ENCODE peak calls at places on chromosome 13, in five cellular contexts. J, D, F, Z and Q are unnamed samples. For H3K4me1, the result is how much of the 10 kb centered on the place peaks cover.

GRCh38 chr13:28093871-28094270 is 6.5 kb downstream of the FLT3 start:
- DNase-seq in J (no peak), D (no peak), F (no peak), Z (no peak), Q (no peak)

GRCh38 chr13:98285317-98285716 is 108.2 kb upstream of the RNF113B start:
- DNase-seq in J (no peak), D (no peak), F (no peak), Z (no peak), Q (no peak)

GRCh38 chr13:90485441-90485840 is 862.0 kb upstream of the MIR17HG start:
- DNase-seq in J (no peak), D (no peak), F (no peak), Z (no peak), Q (no peak)

GRCh38 chr13:26760835-26761582 is 423 bp upstream of the GPR12 start:
- DNase-seq in J (no peak), D (no peak), F (no peak), Z (no peak), Q (no peak)

GRCh38 chr13:86298741-86299140 is 499.5 kb upstream of the SLITRK6 start:
- DNase-seq in J (no peak), D (no peak), F (no peak), Z (no peak), Q (no peak)

GRCh38 chr13:92913840-92914239 is 312.8 kb upstream of the GPC6 start:
- DNase-seq in J (no peak), D (no peak), F (no peak), Z (no peak), Q (no peak)

GRCh38 chr13:85497652-85498051 is 301.6 kb downstream of the SLITRK6 start:
- DNase-seq in J (no peak), D (no peak), F (no peak), Z (no peak), Q (no peak)

GRCh38 chr13:60990032-60990733 is 425.5 kb downstream of the PCDH20 start:
- DNase-seq in J (no peak), D (no peak), F (no peak), Z (no peak), Q (no peak)

GRCh38 chr13:107351305-107351704 is 783.4 kb upstream of the ARGLU1 start:
- DNase-seq in J (no peak), D (no peak), F (no peak), Z (no peak), Q (no peak)

GRCh38 chr13:111536239-111536638 is 215.8 kb downstream of the TEX29 start:
- DNase-seq in J (no peak), D (no peak), F (no peak), Z (no peak), Q (no peak)

GRCh38 chr13:111537115-111537728 is 216.8 kb downstream of the TEX29 start:
- DNase-seq in J (no peak), D (no peak), F (no peak), Z (peak), Q (no peak)

GRCh38 chr13:111533900-111534645 is 213.6 kb downstream of the TEX29 start:
- DNase-seq in J (no peak), D (no peak), F (no peak), Z (no peak), Q (no peak)

GRCh38 chr13:111532111-111532510 is 211.7 kb downstream of the TEX29 start:
- DNase-seq in J (no peak), D (no peak), F (no peak), Z (no peak), Q (no peak)

DNA sequence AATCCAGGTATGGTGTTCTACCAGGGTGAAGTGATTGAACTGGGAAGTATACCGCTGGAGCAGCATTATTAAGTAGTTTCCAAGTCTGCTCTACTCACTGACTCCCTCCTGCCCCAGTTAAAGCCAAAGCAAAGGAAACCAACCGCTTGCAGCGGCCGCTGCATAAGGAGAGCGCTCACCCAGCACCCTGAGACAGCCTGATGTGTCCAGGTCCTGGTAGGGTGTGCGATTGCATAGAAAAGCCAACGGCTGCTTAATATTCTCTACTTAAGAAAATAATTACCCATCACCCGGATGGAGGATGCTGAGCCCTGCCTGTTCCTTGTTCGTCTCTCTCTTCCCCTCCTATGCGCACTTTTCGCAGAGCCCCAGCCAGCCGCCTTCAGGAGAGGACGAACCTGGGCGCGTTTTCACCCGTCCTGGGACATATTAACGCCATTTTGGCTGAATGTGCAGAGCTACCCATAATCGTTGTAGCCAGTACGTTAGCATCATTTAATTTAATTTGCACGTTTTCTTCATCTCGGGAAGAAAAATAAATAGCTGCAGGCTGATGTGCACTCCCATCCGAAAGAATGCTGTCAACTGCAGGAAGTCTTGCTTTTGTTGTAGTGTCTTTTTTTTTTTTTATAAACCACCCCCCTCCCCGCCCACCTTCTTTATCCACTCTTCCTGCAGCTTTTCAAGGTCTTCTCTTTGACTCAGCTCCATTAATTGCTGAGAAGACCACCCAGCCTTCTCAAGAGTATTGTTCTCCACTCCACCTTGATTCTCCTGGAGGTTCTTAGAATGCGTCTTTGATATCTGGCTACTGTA is 214.4 kb downstream of the TEX29 start:
- DNase-seq in J (no peak), D (no peak), F (no peak), Z (no peak), Q (no peak)
- H3K4me1 ChIP-seq in J (under half), D (under half), F (under half), Z (under half), Q (under half)

DNA sequence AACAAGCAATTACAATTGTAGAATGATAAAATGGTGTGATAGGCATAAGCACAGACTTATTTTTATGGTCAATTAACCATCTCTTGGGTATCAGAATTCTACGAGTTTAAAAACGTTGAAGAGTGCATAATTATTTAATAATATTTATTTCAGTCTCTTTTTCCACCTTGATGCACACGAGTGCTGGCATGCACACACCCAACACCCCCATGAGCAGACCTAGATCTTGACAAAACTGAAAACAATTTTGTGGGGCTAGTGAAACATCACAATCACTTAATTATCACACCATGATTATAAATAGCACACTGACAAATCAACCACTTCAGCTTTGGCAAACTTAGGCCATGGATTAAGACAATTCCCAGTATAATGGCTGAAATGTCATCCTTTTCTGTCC is 61.0 kb upstream of the RFC3 start:
- DNase-seq in J (no peak), D (no peak), F (no peak), Z (no peak), Q (no peak)
- H3K4me3 ChIP-seq in J (no peak), D (no peak), F (no peak), Z (no peak), Q (no peak)

DNA sequence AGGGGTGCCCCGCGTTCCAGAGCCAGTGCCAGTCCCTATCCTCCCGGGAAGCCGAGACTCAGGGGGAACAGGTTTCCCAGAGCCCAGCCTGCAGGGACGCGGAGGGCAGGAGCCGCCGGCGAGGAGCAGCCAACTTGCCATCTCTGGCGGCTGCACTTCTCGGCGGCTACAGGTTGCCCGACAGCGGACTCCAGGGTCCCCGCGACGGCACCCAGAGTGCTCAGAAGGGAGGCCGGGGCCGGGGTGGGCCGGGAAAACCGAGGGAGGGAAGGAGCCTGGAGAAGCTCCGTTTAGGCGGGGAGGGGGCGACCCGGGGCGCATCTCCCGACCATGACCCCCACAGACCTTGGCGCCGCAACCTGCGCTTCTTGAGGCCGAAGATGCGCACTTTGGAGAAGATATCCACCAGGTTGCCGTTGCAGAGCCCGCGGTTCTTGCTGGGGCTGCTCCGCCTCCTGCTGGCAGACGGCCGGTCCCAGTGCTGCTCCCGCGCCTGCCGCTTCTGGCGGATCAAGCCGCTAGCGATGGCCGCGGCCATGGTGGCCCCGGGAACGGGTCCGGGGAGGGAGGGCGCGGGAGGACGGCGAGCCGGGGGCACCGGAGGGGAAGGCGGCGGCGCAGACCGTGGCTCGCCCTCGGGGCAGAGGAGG is 463.8 kb downstream of the ITGBL1 start:
- DNase-seq in J (no peak), D (no peak), F (no peak), Z (no peak), Q (no peak)
- TF ChIP-seq CTCF in J (no peak), D (no peak), F (no peak), Z (no peak), Q (no peak)

GRCh38 chr13:110259651-110260050 is 47.3 kb downstream of the COL4A1 start:
- DNase-seq in J (no peak), D (no peak), F (no peak), Z (no peak), Q (no peak)
- H3K4me1 ChIP-seq in J (under half), D (under half), F (under half), Z (under half), Q (under half)

GRCh38 chr13:49112782-49113525 is 107.2 kb upstream of the MLNR start:
- DNase-seq in J (no peak), D (no peak), F (no peak), Z (no peak), Q (no peak)
- H3K4me3 ChIP-seq in J (no peak), D (no peak), F (no peak), Z (no peak), Q (no peak)

DNA sequence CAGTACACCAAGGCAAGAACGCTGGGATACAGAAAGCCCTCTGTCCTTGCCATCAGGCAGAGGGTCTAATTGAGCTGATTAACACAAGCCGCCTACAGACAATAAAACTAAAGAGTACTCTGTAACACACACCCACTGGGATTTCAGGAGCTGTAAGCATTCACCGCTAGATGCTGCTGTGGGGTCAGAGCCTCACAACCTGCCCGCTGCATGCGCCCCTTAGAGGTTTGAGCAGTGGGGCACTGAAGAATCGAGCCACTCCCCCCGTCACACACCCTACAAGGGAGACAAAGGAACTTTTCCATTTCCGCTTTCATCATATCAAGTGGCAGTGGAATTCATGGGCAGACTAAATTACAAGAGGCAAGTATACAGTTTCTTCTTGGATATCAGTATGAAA is 1080.6 kb downstream of the PCDH17 start:
- DNase-seq in J (no peak), D (no peak), F (no peak), Z (no peak), Q (no peak)
- TF ChIP-seq CTCF in J (no peak), D (no peak), F (no peak), Z (no peak), Q (no peak)

DNA sequence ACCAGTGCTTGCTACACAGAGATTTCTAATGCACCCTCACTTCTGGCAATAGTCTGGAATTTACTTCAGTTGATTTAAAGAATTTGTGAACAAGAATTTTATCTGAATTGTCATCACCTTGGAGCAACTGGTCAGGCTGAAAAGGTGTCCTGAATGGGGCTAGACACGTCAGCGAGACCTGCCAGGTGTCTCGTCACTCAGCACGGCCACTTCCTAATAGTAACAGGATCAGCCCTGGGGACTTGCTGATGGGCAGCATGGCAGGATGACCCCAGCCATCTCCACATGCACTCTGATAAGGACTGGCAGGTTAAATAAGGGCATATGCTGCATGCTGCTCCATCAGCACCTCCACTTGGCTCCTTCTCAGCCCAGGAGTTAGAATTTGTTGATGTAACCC is 224.2 kb downstream of the FOXO1 start:
- DNase-seq in J (no peak), D (no peak), F (no peak), Z (no peak), Q (no peak)
- H3K4me1 ChIP-seq in J (under half), D (under half), F (under half), Z (under half), Q (under half)